ENCODE peak calls at places on chromosomes 7 and 10, in eight cellular contexts. One of them, this sample, is unnamed.

GRCh38 chr10:73529089-73529832 is 33.4 kb upstream of the PPP3CB start:
- DNase-seq in body of pancreas: peak
- DNase-seq in HepG2: peak
- DNase-seq in ovary: no peak
- DNase-seq in tibial nerve: peak
- DNase-seq in HCT116: peak
- DNase-seq in prostate gland: peak
- DNase-seq in upper lobe of left lung: peak
- DNase-seq in this sample: peak

GRCh38 chr7:108920490-108920889 is 350.8 kb downstream of the DNAJB9 start:
- DNase-seq in HCT116: no peak
- DNase-seq in ovary: no peak
- DNase-seq in HepG2: no peak
- DNase-seq in prostate gland: no peak
- DNase-seq in upper lobe of left lung: no peak
- DNase-seq in tibial nerve: no peak
- DNase-seq in body of pancreas: no peak
- DNase-seq in this sample: no peak

GRCh38 chr10:5614081-5614721 is 52.2 kb downstream of the ASB13 start:
- DNase-seq in upper lobe of left lung: no peak
- DNase-seq in tibial nerve: no peak
- DNase-seq in ovary: no peak
- DNase-seq in prostate gland: no peak
- DNase-seq in HCT116: no peak
- DNase-seq in HepG2: no peak
- DNase-seq in body of pancreas: no peak
- DNase-seq in this sample: no peak

GRCh38 chr10:103044942-103045489 is 126.9 kb downstream of the CNNM2 start:
- DNase-seq in HCT116: no peak
- DNase-seq in upper lobe of left lung: no peak
- DNase-seq in body of pancreas: no peak
- DNase-seq in HepG2: no peak
- DNase-seq in prostate gland: no peak
- DNase-seq in ovary: no peak
- DNase-seq in tibial nerve: no peak
- DNase-seq in this sample: no peak

GRCh38 chr10:113680172-113681111 is 730 bp downstream of the CASP7 start:
- DNase-seq in body of pancreas: peak
- DNase-seq in upper lobe of left lung: peak
- DNase-seq in HepG2: peak
- DNase-seq in HCT116: no peak
- DNase-seq in tibial nerve: peak
- DNase-seq in ovary: peak
- DNase-seq in prostate gland: peak
- DNase-seq in this sample: peak

GRCh38 chr10:67308912-67309311 is 383.1 kb downstream of the LRRTM3 start:
- DNase-seq in body of pancreas: no peak
- DNase-seq in tibial nerve: no peak
- DNase-seq in prostate gland: no peak
- DNase-seq in ovary: no peak
- DNase-seq in HepG2: no peak
- DNase-seq in upper lobe of left lung: no peak
- DNase-seq in HCT116: no peak
- DNase-seq in this sample: no peak

GRCh38 chr10:17547026-17547425 is 70.1 kb downstream of the HACD1 start:
- DNase-seq in upper lobe of left lung: no peak
- DNase-seq in prostate gland: no peak
- DNase-seq in ovary: no peak
- DNase-seq in HCT116: no peak
- DNase-seq in body of pancreas: no peak
- DNase-seq in HepG2: no peak
- DNase-seq in tibial nerve: no peak
- DNase-seq in this sample: no peak

GRCh38 chr10:59817806-59818205 is 64.6 kb upstream of the MRLN start:
- DNase-seq in body of pancreas: peak
- DNase-seq in HCT116: no peak
- DNase-seq in prostate gland: no peak
- DNase-seq in HepG2: no peak
- DNase-seq in upper lobe of left lung: peak
- DNase-seq in ovary: no peak
- DNase-seq in tibial nerve: peak
- DNase-seq in this sample: peak

GRCh38 chr7:98568891-98569290 is 48.2 kb upstream of the NPTX2 start:
- DNase-seq in HepG2: no peak
- DNase-seq in body of pancreas: peak
- DNase-seq in ovary: no peak
- DNase-seq in upper lobe of left lung: no peak
- DNase-seq in tibial nerve: no peak
- DNase-seq in HCT116: no peak
- DNase-seq in prostate gland: no peak
- DNase-seq in this sample: no peak

GRCh38 chr7:135970682-135971365 is 6.3 kb downstream of the MTPN start:
- DNase-seq in HepG2: no peak
- DNase-seq in tibial nerve: no peak
- DNase-seq in HCT116: no peak
- DNase-seq in prostate gland: no peak
- DNase-seq in body of pancreas: no peak
- DNase-seq in ovary: no peak
- DNase-seq in upper lobe of left lung: no peak
- DNase-seq in this sample: no peak

GRCh38 chr7:131511071-131511470 is 45.4 kb downstream of the PODXL start:
- DNase-seq in upper lobe of left lung: no peak
- DNase-seq in body of pancreas: no peak
- DNase-seq in HepG2: no peak
- DNase-seq in prostate gland: no peak
- DNase-seq in HCT116: no peak
- DNase-seq in tibial nerve: no peak
- DNase-seq in ovary: peak
- DNase-seq in this sample: no peak

GRCh38 chr10:132142396-132143161 is 44.2 kb upstream of the DPYSL4 start:
- DNase-seq in upper lobe of left lung: peak
- DNase-seq in HepG2: no peak
- DNase-seq in tibial nerve: no peak
- DNase-seq in HCT116: no peak
- DNase-seq in prostate gland: no peak
- DNase-seq in body of pancreas: peak
- DNase-seq in ovary: peak
- DNase-seq in this sample: peak

GRCh38 chr7:110076194-110076593 is 1014.7 kb upstream of the LRRN3 start:
- DNase-seq in upper lobe of left lung: no peak
- DNase-seq in HCT116: no peak
- DNase-seq in body of pancreas: no peak
- DNase-seq in ovary: no peak
- DNase-seq in prostate gland: no peak
- DNase-seq in HepG2: no peak
- DNase-seq in tibial nerve: no peak
- DNase-seq in this sample: no peak

GRCh38 chr7:46397591-46397990 is 476.5 kb upstream of the IGFBP3 start:
- DNase-seq in ovary: no peak
- DNase-seq in body of pancreas: no peak
- DNase-seq in prostate gland: no peak
- DNase-seq in tibial nerve: no peak
- DNase-seq in HepG2: no peak
- DNase-seq in upper lobe of left lung: no peak
- DNase-seq in HCT116: no peak
- DNase-seq in this sample: no peak
- TF ChIP-seq POLR2A in ovary: no peak
- TF ChIP-seq POLR2A in body of pancreas: no peak
- TF ChIP-seq POLR2A in prostate gland: no peak
- TF ChIP-seq POLR2A in tibial nerve: no peak
- TF ChIP-seq POLR2A in HepG2: no peak
- TF ChIP-seq POLR2A in upper lobe of left lung: no peak
- TF ChIP-seq POLR2A in HCT116: no peak
- TF ChIP-seq POLR2A in this sample: no peak

DNA sequence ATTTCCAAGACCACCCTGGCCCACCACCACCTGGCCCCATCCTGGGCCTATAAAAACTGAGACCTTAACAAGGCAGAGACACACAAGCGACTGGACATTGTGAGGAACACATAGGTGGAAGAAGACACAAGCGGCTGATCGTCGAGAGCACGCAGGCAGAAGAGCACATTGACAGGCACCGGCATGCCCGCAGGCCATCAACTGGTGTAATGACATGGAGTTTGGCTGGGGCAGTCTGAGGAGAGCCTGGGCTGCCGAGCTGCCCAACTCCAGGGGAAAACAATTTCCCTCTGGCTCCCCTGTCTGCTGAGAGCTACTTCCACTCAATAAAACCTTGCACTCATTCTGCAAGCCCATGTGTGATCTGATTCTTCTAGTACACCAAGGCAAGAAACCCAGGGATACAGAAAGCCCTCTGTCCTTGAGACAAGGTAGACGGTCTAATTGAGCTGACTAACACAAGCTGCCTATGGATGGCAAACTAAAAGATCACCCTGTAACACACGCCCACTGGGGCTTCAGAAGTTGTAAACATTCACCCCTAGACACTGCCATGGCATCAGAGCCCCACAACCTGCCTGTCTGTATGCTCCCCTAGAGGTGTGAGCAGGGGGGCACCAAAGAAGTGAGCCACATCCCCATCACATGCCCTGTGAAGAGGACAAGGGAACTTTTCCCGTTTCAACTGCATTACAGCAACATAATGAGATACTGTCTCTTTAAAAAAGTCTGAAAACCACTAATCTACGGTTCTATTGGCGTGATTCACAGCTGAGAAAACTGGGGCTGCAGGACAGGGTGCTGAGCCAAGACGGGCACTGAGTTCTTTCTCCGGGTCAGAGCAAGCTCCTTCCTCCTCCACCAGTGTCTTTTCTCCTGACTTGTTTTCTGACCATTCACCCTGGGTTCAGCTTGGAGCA is 18.5 kb upstream of the TNS3 start:
- DNase-seq in upper lobe of left lung: no peak
- DNase-seq in prostate gland: no peak
- DNase-seq in HCT116: no peak
- DNase-seq in body of pancreas: peak
- DNase-seq in tibial nerve: no peak
- DNase-seq in HepG2: no peak
- DNase-seq in ovary: peak
- DNase-seq in this sample: no peak
- TF ChIP-seq POLR2A in upper lobe of left lung: no peak
- TF ChIP-seq POLR2A in prostate gland: no peak
- TF ChIP-seq POLR2A in HCT116: no peak
- TF ChIP-seq POLR2A in body of pancreas: no peak
- TF ChIP-seq POLR2A in tibial nerve: no peak
- TF ChIP-seq POLR2A in HepG2: no peak
- TF ChIP-seq POLR2A in ovary: no peak
- TF ChIP-seq POLR2A in this sample: no peak

GRCh38 chr10:81081887-81082620 is 544.4 kb downstream of the SH2D4B start:
- DNase-seq in body of pancreas: no peak
- DNase-seq in tibial nerve: no peak
- DNase-seq in HCT116: no peak
- DNase-seq in HepG2: no peak
- DNase-seq in upper lobe of left lung: no peak
- DNase-seq in prostate gland: no peak
- DNase-seq in ovary: no peak
- DNase-seq in this sample: no peak

DNA sequence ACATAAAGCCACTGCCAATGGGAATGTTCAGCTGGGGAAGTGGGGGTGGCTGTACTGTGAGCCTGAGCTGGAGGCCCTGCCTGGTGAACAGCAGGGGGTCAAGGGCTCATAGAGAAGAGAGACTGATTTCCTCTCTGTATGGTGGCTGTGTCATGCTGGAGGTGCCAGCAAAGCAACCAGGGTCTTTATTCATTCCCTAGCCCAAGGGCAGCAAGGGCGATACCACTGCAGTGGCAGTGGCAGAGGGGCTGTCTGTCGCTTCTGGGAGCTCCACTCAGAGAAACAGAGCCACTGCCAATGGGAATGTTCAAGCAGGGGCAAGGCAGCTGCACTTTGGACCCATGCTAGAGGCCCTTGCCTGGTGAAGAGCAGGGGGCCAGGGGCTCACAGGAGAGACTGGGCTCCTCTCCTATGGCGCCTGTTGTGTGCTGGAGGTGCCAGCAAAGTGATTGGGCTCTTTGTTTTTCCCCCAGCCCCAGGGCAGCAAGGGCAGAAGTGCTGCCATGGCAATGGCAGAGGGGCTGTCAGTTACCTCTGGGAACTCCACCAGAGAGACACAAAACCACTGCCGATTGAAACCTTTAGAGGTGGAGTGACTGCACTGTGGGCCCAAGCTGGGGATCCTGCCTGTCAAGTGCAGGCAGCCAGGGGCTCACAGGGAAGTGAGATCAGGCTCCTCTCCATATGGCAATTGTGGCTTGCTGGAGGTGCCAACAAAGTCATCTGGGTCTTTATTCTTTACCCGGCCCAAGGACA is 545.1 kb downstream of the SH2D4B start:
- DNase-seq in upper lobe of left lung: no peak
- DNase-seq in prostate gland: no peak
- DNase-seq in ovary: no peak
- DNase-seq in HCT116: no peak
- DNase-seq in HepG2: no peak
- DNase-seq in body of pancreas: no peak
- DNase-seq in tibial nerve: no peak
- DNase-seq in this sample: no peak
- TF ChIP-seq POLR2A in upper lobe of left lung: no peak
- TF ChIP-seq POLR2A in prostate gland: no peak
- TF ChIP-seq POLR2A in ovary: no peak
- TF ChIP-seq POLR2A in HCT116: no peak
- TF ChIP-seq POLR2A in HepG2: no peak
- TF ChIP-seq POLR2A in body of pancreas: no peak
- TF ChIP-seq POLR2A in tibial nerve: no peak
- TF ChIP-seq POLR2A in this sample: no peak

DNA sequence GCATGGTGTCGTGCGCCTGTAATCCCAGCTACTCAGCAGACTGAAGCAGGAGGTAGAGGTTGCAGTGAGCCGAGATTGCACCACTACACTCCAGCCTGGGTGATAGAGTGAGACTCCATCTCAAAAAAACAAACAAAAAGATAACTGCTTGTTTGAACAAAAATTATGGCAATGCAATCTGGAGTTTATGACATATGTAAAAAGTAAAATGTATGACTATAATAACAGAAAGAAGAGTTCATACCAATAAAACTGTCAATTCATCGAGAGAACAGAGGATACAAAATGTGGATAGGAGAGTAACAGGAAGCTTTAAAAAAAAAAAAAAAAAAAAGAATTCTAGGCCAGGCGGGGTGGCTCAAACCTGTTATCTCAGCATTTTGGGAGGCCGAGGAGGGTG is 19.2 kb downstream of the SLC25A16 start:
- DNase-seq in HepG2: no peak
- DNase-seq in upper lobe of left lung: no peak
- DNase-seq in HCT116: no peak
- DNase-seq in ovary: no peak
- DNase-seq in tibial nerve: no peak
- DNase-seq in body of pancreas: no peak
- DNase-seq in prostate gland: no peak
- DNase-seq in this sample: no peak
- TF ChIP-seq POLR2A in HepG2: no peak
- TF ChIP-seq POLR2A in upper lobe of left lung: no peak
- TF ChIP-seq POLR2A in HCT116: no peak
- TF ChIP-seq POLR2A in ovary: no peak
- TF ChIP-seq POLR2A in tibial nerve: no peak
- TF ChIP-seq POLR2A in body of pancreas: no peak
- TF ChIP-seq POLR2A in prostate gland: no peak
- TF ChIP-seq POLR2A in this sample: no peak